ENCODE peak calls at places on chromosomes 4 and X, in eight cellular contexts. One of them, this sample, is unnamed.
A peak's percentile ranks its signal among the peaks of the same experiment; 100 is the strongest.

GRCh38 chrX:149453030-149453429 is 52.1 kb downstream of the IDS start:
- DNase-seq in fibroblast of the aortic adventitia: peak; percentile 32
- DNase-seq in NCI-H2171 treated with DMSO at 0.1 percent for 48 hours: no peak
- DNase-seq in HCEC 1CT: peak; percentile 64
- DNase-seq in omental fat pad: no peak
- DNase-seq in RPMI7951: peak; percentile 56
- DNase-seq in central memory CD8-positive, alpha-beta T cell: no peak
- DNase-seq in fibroblast of mammary gland: peak; percentile 68
- DNase-seq in this sample: no peak

GRCh38 chr4:145935253-145936141 is 3.1 kb downstream of the ZNF827 start:
- DNase-seq in fibroblast of the aortic adventitia: peak; percentile 27
- DNase-seq in NCI-H2171 treated with DMSO at 0.1 percent for 48 hours: no peak
- DNase-seq in HCEC 1CT: no peak
- DNase-seq in omental fat pad: no peak
- DNase-seq in RPMI7951: peak; percentile 40
- DNase-seq in central memory CD8-positive, alpha-beta T cell: no peak
- DNase-seq in fibroblast of mammary gland: peak; percentile 42
- DNase-seq in this sample: peak; percentile 25

GRCh38 chr4:141177171-141177570 is 43.5 kb upstream of the ZNF330 start:
- DNase-seq in fibroblast of the aortic adventitia: no peak
- DNase-seq in NCI-H2171 treated with DMSO at 0.1 percent for 48 hours: no peak
- DNase-seq in HCEC 1CT: no peak
- DNase-seq in omental fat pad: peak; percentile 28
- DNase-seq in RPMI7951: no peak
- DNase-seq in central memory CD8-positive, alpha-beta T cell: no peak
- DNase-seq in fibroblast of mammary gland: no peak
- DNase-seq in this sample: no peak

GRCh38 chrX:115494133-115494532 is 66.8 kb upstream of the PLS3 start:
- DNase-seq in fibroblast of the aortic adventitia: no peak
- DNase-seq in NCI-H2171 treated with DMSO at 0.1 percent for 48 hours: no peak
- DNase-seq in HCEC 1CT: peak; percentile 6
- DNase-seq in omental fat pad: no peak
- DNase-seq in RPMI7951: peak; percentile 24
- DNase-seq in central memory CD8-positive, alpha-beta T cell: no peak
- DNase-seq in fibroblast of mammary gland: no peak
- DNase-seq in this sample: no peak

GRCh38 chr4:37892641-37893040 is 1.8 kb downstream of the TBC1D1 start:
- DNase-seq in fibroblast of the aortic adventitia: no peak
- DNase-seq in NCI-H2171 treated with DMSO at 0.1 percent for 48 hours: no peak
- DNase-seq in HCEC 1CT: no peak
- DNase-seq in omental fat pad: no peak
- DNase-seq in RPMI7951: no peak
- DNase-seq in central memory CD8-positive, alpha-beta T cell: peak; percentile 32
- DNase-seq in fibroblast of mammary gland: no peak
- DNase-seq in this sample: no peak

GRCh38 chr4:142703694-142704309 is 142.3 kb downstream of the INPP4B start:
- DNase-seq in fibroblast of the aortic adventitia: no peak
- DNase-seq in NCI-H2171 treated with DMSO at 0.1 percent for 48 hours: no peak
- DNase-seq in HCEC 1CT: no peak
- DNase-seq in omental fat pad: no peak
- DNase-seq in RPMI7951: no peak
- DNase-seq in central memory CD8-positive, alpha-beta T cell: no peak
- DNase-seq in fibroblast of mammary gland: no peak
- DNase-seq in this sample: no peak

GRCh38 chr4:108018884-108019187 is 29.1 kb downstream of the HADH start:
- DNase-seq in fibroblast of the aortic adventitia: no peak
- DNase-seq in NCI-H2171 treated with DMSO at 0.1 percent for 48 hours: no peak
- DNase-seq in HCEC 1CT: no peak
- DNase-seq in omental fat pad: no peak
- DNase-seq in RPMI7951: no peak
- DNase-seq in central memory CD8-positive, alpha-beta T cell: no peak
- DNase-seq in fibroblast of mammary gland: no peak
- DNase-seq in this sample: no peak

GRCh38 chr4:25863906-25864418 is 1.2 kb upstream of the SEL1L3 start:
- DNase-seq in fibroblast of the aortic adventitia: no peak
- DNase-seq in NCI-H2171 treated with DMSO at 0.1 percent for 48 hours: no peak
- DNase-seq in HCEC 1CT: no peak
- DNase-seq in omental fat pad: no peak
- DNase-seq in RPMI7951: no peak
- DNase-seq in central memory CD8-positive, alpha-beta T cell: no peak
- DNase-seq in fibroblast of mammary gland: no peak
- DNase-seq in this sample: peak; percentile 33

GRCh38 chr4:26727849-26728248 is 132.8 kb upstream of the STIM2 start:
- DNase-seq in fibroblast of the aortic adventitia: no peak
- DNase-seq in NCI-H2171 treated with DMSO at 0.1 percent for 48 hours: no peak
- DNase-seq in HCEC 1CT: no peak
- DNase-seq in omental fat pad: no peak
- DNase-seq in RPMI7951: no peak
- DNase-seq in central memory CD8-positive, alpha-beta T cell: no peak
- DNase-seq in fibroblast of mammary gland: no peak
- DNase-seq in this sample: no peak

GRCh38 chr4:151276787-151277557 is at the start of gene PRSS48:
- DNase-seq in fibroblast of the aortic adventitia: peak; percentile 58
- DNase-seq in NCI-H2171 treated with DMSO at 0.1 percent for 48 hours: no peak
- DNase-seq in HCEC 1CT: peak; percentile 23
- DNase-seq in omental fat pad: no peak
- DNase-seq in RPMI7951: peak; percentile 17
- DNase-seq in central memory CD8-positive, alpha-beta T cell: no peak
- DNase-seq in fibroblast of mammary gland: peak; percentile 54
- DNase-seq in this sample: peak; percentile 83

GRCh38 chrX:125003746-125004446 is 315.8 kb upstream of the TEX13C start:
- DNase-seq in fibroblast of the aortic adventitia: no peak
- DNase-seq in NCI-H2171 treated with DMSO at 0.1 percent for 48 hours: no peak
- DNase-seq in HCEC 1CT: no peak
- DNase-seq in omental fat pad: no peak
- DNase-seq in RPMI7951: no peak
- DNase-seq in central memory CD8-positive, alpha-beta T cell: no peak
- DNase-seq in fibroblast of mammary gland: no peak
- DNase-seq in this sample: no peak

GRCh38 chr4:37188100-37188499 is 56.4 kb upstream of the NWD2 start:
- DNase-seq in fibroblast of the aortic adventitia: no peak
- DNase-seq in NCI-H2171 treated with DMSO at 0.1 percent for 48 hours: no peak
- DNase-seq in HCEC 1CT: no peak
- DNase-seq in omental fat pad: no peak
- DNase-seq in RPMI7951: no peak
- DNase-seq in central memory CD8-positive, alpha-beta T cell: no peak
- DNase-seq in fibroblast of mammary gland: no peak
- DNase-seq in this sample: no peak

GRCh38 chr4:112515278-112516075 is 503 bp downstream of the NEUROG2 start:
- DNase-seq in fibroblast of the aortic adventitia: peak; percentile 31
- DNase-seq in NCI-H2171 treated with DMSO at 0.1 percent for 48 hours: peak; percentile 44
- DNase-seq in HCEC 1CT: no peak
- DNase-seq in omental fat pad: no peak
- DNase-seq in RPMI7951: peak; percentile 28
- DNase-seq in central memory CD8-positive, alpha-beta T cell: no peak
- DNase-seq in fibroblast of mammary gland: peak; percentile 28
- DNase-seq in this sample: peak; percentile 63

GRCh38 chr4:110109455-110109854 is 89.0 kb downstream of the ELOVL6 start:
- DNase-seq in fibroblast of the aortic adventitia: no peak
- DNase-seq in NCI-H2171 treated with DMSO at 0.1 percent for 48 hours: no peak
- DNase-seq in HCEC 1CT: no peak
- DNase-seq in omental fat pad: no peak
- DNase-seq in RPMI7951: no peak
- DNase-seq in central memory CD8-positive, alpha-beta T cell: no peak
- DNase-seq in fibroblast of mammary gland: no peak
- DNase-seq in this sample: no peak

GRCh38 chrX:153669901-153670731 is 3.5 kb downstream of the PNCK start:
- DNase-seq in fibroblast of the aortic adventitia: no peak
- DNase-seq in NCI-H2171 treated with DMSO at 0.1 percent for 48 hours: no peak
- DNase-seq in HCEC 1CT: no peak
- DNase-seq in omental fat pad: no peak
- DNase-seq in RPMI7951: no peak
- DNase-seq in central memory CD8-positive, alpha-beta T cell: no peak
- DNase-seq in fibroblast of mammary gland: no peak
- DNase-seq in this sample: no peak

GRCh38 chr4:98260047-98260578 is 1.1 kb upstream of the RAP1GDS1 start:
- DNase-seq in fibroblast of the aortic adventitia: no peak
- DNase-seq in NCI-H2171 treated with DMSO at 0.1 percent for 48 hours: peak; percentile 16
- DNase-seq in HCEC 1CT: peak; percentile 2
- DNase-seq in omental fat pad: no peak
- DNase-seq in RPMI7951: no peak
- DNase-seq in central memory CD8-positive, alpha-beta T cell: peak; percentile 16
- DNase-seq in fibroblast of mammary gland: peak; percentile 18
- DNase-seq in this sample: peak; percentile 82

GRCh38 chr4:138981930-138982390 is 33.6 kb upstream of the NOCT start:
- DNase-seq in fibroblast of the aortic adventitia: peak; percentile 75
- DNase-seq in NCI-H2171 treated with DMSO at 0.1 percent for 48 hours: peak; percentile 2
- DNase-seq in HCEC 1CT: peak; percentile 67
- DNase-seq in omental fat pad: no peak
- DNase-seq in RPMI7951: peak; percentile 7
- DNase-seq in central memory CD8-positive, alpha-beta T cell: no peak
- DNase-seq in fibroblast of mammary gland: peak; percentile 92
- DNase-seq in this sample: no peak

GRCh38 chrX:11465648-11466411 is 172.6 kb downstream of the AMELX start:
- DNase-seq in fibroblast of the aortic adventitia: no peak
- DNase-seq in NCI-H2171 treated with DMSO at 0.1 percent for 48 hours: no peak
- DNase-seq in HCEC 1CT: peak; percentile 40
- DNase-seq in omental fat pad: no peak
- DNase-seq in RPMI7951: no peak
- DNase-seq in central memory CD8-positive, alpha-beta T cell: no peak
- DNase-seq in fibroblast of mammary gland: no peak
- DNase-seq in this sample: no peak

GRCh38 chr4:179007758-179008157 is 1565.5 kb upstream of the AGA start:
- DNase-seq in fibroblast of the aortic adventitia: no peak
- DNase-seq in NCI-H2171 treated with DMSO at 0.1 percent for 48 hours: no peak
- DNase-seq in HCEC 1CT: no peak
- DNase-seq in omental fat pad: no peak
- DNase-seq in RPMI7951: no peak
- DNase-seq in central memory CD8-positive, alpha-beta T cell: no peak
- DNase-seq in fibroblast of mammary gland: no peak
- DNase-seq in this sample: no peak

GRCh38 chr4:88649716-88650115 is 47.9 kb downstream of the NAP1L5 start:
- DNase-seq in fibroblast of the aortic adventitia: no peak
- DNase-seq in NCI-H2171 treated with DMSO at 0.1 percent for 48 hours: no peak
- DNase-seq in HCEC 1CT: no peak
- DNase-seq in omental fat pad: no peak
- DNase-seq in RPMI7951: no peak
- DNase-seq in central memory CD8-positive, alpha-beta T cell: no peak
- DNase-seq in fibroblast of mammary gland: no peak
- DNase-seq in this sample: no peak

GRCh38 chr4:3306465-3306864 is 13.6 kb downstream of the RGS12 start:
- DNase-seq in fibroblast of the aortic adventitia: no peak
- DNase-seq in NCI-H2171 treated with DMSO at 0.1 percent for 48 hours: no peak
- DNase-seq in HCEC 1CT: no peak
- DNase-seq in omental fat pad: no peak
- DNase-seq in RPMI7951: no peak
- DNase-seq in central memory CD8-positive, alpha-beta T cell: no peak
- DNase-seq in fibroblast of mammary gland: no peak
- DNase-seq in this sample: peak; percentile 9

GRCh38 chr4:30717208-30718020 is 2.8 kb upstream of the PCDH7 start:
- DNase-seq in fibroblast of the aortic adventitia: peak; percentile 72
- DNase-seq in NCI-H2171 treated with DMSO at 0.1 percent for 48 hours: no peak
- DNase-seq in HCEC 1CT: peak; percentile 65
- DNase-seq in omental fat pad: no peak
- DNase-seq in RPMI7951: peak; percentile 31
- DNase-seq in central memory CD8-positive, alpha-beta T cell: no peak
- DNase-seq in fibroblast of mammary gland: peak; percentile 66
- DNase-seq in this sample: peak; percentile 69

GRCh38 chr4:109548655-109549054 is 11.4 kb upstream of the MCUB start:
- DNase-seq in fibroblast of the aortic adventitia: peak; percentile 71
- DNase-seq in NCI-H2171 treated with DMSO at 0.1 percent for 48 hours: no peak
- DNase-seq in HCEC 1CT: peak; percentile 65
- DNase-seq in omental fat pad: no peak
- DNase-seq in RPMI7951: peak; percentile 77
- DNase-seq in central memory CD8-positive, alpha-beta T cell: no peak
- DNase-seq in fibroblast of mammary gland: peak; percentile 70
- DNase-seq in this sample: peak; percentile 30

GRCh38 chr4:28845158-28845557 is 1875.0 kb upstream of the PCDH7 start:
- DNase-seq in fibroblast of the aortic adventitia: no peak
- DNase-seq in NCI-H2171 treated with DMSO at 0.1 percent for 48 hours: no peak
- DNase-seq in HCEC 1CT: no peak
- DNase-seq in omental fat pad: no peak
- DNase-seq in RPMI7951: no peak
- DNase-seq in central memory CD8-positive, alpha-beta T cell: no peak
- DNase-seq in fibroblast of mammary gland: peak; percentile 24
- DNase-seq in this sample: no peak

GRCh38 chr4:157895205-157895604 is 277.6 kb downstream of the GASK1B start:
- DNase-seq in fibroblast of the aortic adventitia: no peak
- DNase-seq in NCI-H2171 treated with DMSO at 0.1 percent for 48 hours: peak; percentile 82
- DNase-seq in HCEC 1CT: no peak
- DNase-seq in omental fat pad: no peak
- DNase-seq in RPMI7951: no peak
- DNase-seq in central memory CD8-positive, alpha-beta T cell: no peak
- DNase-seq in fibroblast of mammary gland: no peak
- DNase-seq in this sample: no peak

GRCh38 chr4:108172231-108172779 is 3.6 kb upstream of the LEF1 start:
- DNase-seq in fibroblast of the aortic adventitia: no peak
- DNase-seq in NCI-H2171 treated with DMSO at 0.1 percent for 48 hours: no peak
- DNase-seq in HCEC 1CT: no peak
- DNase-seq in omental fat pad: no peak
- DNase-seq in RPMI7951: peak; percentile 53
- DNase-seq in central memory CD8-positive, alpha-beta T cell: no peak
- DNase-seq in fibroblast of mammary gland: no peak
- DNase-seq in this sample: peak; percentile 25

GRCh38 chr4:110119347-110119746 is 79.1 kb downstream of the ELOVL6 start:
- DNase-seq in fibroblast of the aortic adventitia: no peak
- DNase-seq in NCI-H2171 treated with DMSO at 0.1 percent for 48 hours: no peak
- DNase-seq in HCEC 1CT: no peak
- DNase-seq in omental fat pad: no peak
- DNase-seq in RPMI7951: no peak
- DNase-seq in central memory CD8-positive, alpha-beta T cell: no peak
- DNase-seq in fibroblast of mammary gland: no peak
- DNase-seq in this sample: no peak

GRCh38 chrX:30748337-30748960 is 95.2 kb downstream of the GK start:
- DNase-seq in fibroblast of the aortic adventitia: no peak
- DNase-seq in NCI-H2171 treated with DMSO at 0.1 percent for 48 hours: no peak
- DNase-seq in HCEC 1CT: no peak
- DNase-seq in omental fat pad: no peak
- DNase-seq in RPMI7951: no peak
- DNase-seq in central memory CD8-positive, alpha-beta T cell: no peak
- DNase-seq in fibroblast of mammary gland: no peak
- DNase-seq in this sample: no peak

GRCh38 chr4:84677093-84677492 is 94.2 kb downstream of the CDS1 start:
- DNase-seq in fibroblast of the aortic adventitia: no peak
- DNase-seq in NCI-H2171 treated with DMSO at 0.1 percent for 48 hours: no peak
- DNase-seq in HCEC 1CT: no peak
- DNase-seq in omental fat pad: no peak
- DNase-seq in RPMI7951: no peak
- DNase-seq in central memory CD8-positive, alpha-beta T cell: no peak
- DNase-seq in fibroblast of mammary gland: no peak
- DNase-seq in this sample: no peak

GRCh38 chrX:39258331-39258730 is 457.1 kb downstream of the MID1IP1 start:
- DNase-seq in fibroblast of the aortic adventitia: no peak
- DNase-seq in NCI-H2171 treated with DMSO at 0.1 percent for 48 hours: peak; percentile 15
- DNase-seq in HCEC 1CT: no peak
- DNase-seq in omental fat pad: no peak
- DNase-seq in RPMI7951: peak; percentile 82
- DNase-seq in central memory CD8-positive, alpha-beta T cell: no peak
- DNase-seq in fibroblast of mammary gland: no peak
- DNase-seq in this sample: no peak

GRCh38 chr4:28360681-28361080 is 1500.0 kb downstream of the STIM2 start:
- DNase-seq in fibroblast of the aortic adventitia: no peak
- DNase-seq in NCI-H2171 treated with DMSO at 0.1 percent for 48 hours: no peak
- DNase-seq in HCEC 1CT: no peak
- DNase-seq in omental fat pad: no peak
- DNase-seq in RPMI7951: no peak
- DNase-seq in central memory CD8-positive, alpha-beta T cell: no peak
- DNase-seq in fibroblast of mammary gland: no peak
- DNase-seq in this sample: no peak

GRCh38 chr4:159484861-159485260 is 382.0 kb downstream of the RAPGEF2 start:
- DNase-seq in fibroblast of the aortic adventitia: peak; percentile 14
- DNase-seq in NCI-H2171 treated with DMSO at 0.1 percent for 48 hours: no peak
- DNase-seq in HCEC 1CT: no peak
- DNase-seq in omental fat pad: no peak
- DNase-seq in RPMI7951: no peak
- DNase-seq in central memory CD8-positive, alpha-beta T cell: no peak
- DNase-seq in fibroblast of mammary gland: no peak
- DNase-seq in this sample: no peak

GRCh38 chrX:134898450-134898849 is 92.3 kb upstream of the SMIM10 start:
- DNase-seq in fibroblast of the aortic adventitia: peak; percentile 26
- DNase-seq in NCI-H2171 treated with DMSO at 0.1 percent for 48 hours: peak; percentile 64
- DNase-seq in HCEC 1CT: peak; percentile 61
- DNase-seq in omental fat pad: no peak
- DNase-seq in RPMI7951: no peak
- DNase-seq in central memory CD8-positive, alpha-beta T cell: no peak
- DNase-seq in fibroblast of mammary gland: peak; percentile 37
- DNase-seq in this sample: no peak

GRCh38 chrX:66892004-66892403 is 253.1 kb upstream of the EDA2R start:
- DNase-seq in fibroblast of the aortic adventitia: no peak
- DNase-seq in NCI-H2171 treated with DMSO at 0.1 percent for 48 hours: no peak
- DNase-seq in HCEC 1CT: no peak
- DNase-seq in omental fat pad: no peak
- DNase-seq in RPMI7951: no peak
- DNase-seq in central memory CD8-positive, alpha-beta T cell: no peak
- DNase-seq in fibroblast of mammary gland: no peak
- DNase-seq in this sample: no peak